ENCODE peak calls at places on chromosome 6, in nine cellular contexts. One of them, this sample, is unnamed.

GRCh38 chr6:7165002-7165735 is 57.4 kb downstream of the RREB1 start:
- DNase-seq in NK-92 treated with Interleukin-12 subunit alpha and Interleukin-12 subunit beta, amount 100 ng/mL, for 24 hours: no peak
- DNase-seq in CD8-positive, alpha-beta memory T cell: no peak
- DNase-seq in CD4-positive, alpha-beta memory T cell: no peak
- DNase-seq in progenitor cell of endocrine pancreas: no peak
- DNase-seq in activated CD4-positive, alpha-beta T cell treated with anti-CD3 and anti-CD28 coated beads, Interleukin-2, amount 50 U/mL, for 1 hour: no peak
- DNase-seq in KBM-7: no peak
- DNase-seq in OCI-M1: peak
- DNase-seq in stimulated activated CD4-positive, alpha-beta T cell treated with anti-CD3 and anti-CD28 coated beads, Interleukin-2, amount 100 ng/mL, for 48 hours: no peak
- DNase-seq in this sample: no peak

GRCh38 chr6:108609276-108609769 is 48.6 kb downstream of the FOXO3 start:
- DNase-seq in NK-92 treated with Interleukin-12 subunit alpha and Interleukin-12 subunit beta, amount 100 ng/mL, for 24 hours: no peak
- DNase-seq in CD8-positive, alpha-beta memory T cell: no peak
- DNase-seq in CD4-positive, alpha-beta memory T cell: no peak
- DNase-seq in progenitor cell of endocrine pancreas: no peak
- DNase-seq in activated CD4-positive, alpha-beta T cell treated with anti-CD3 and anti-CD28 coated beads, Interleukin-2, amount 50 U/mL, for 1 hour: no peak
- DNase-seq in KBM-7: no peak
- DNase-seq in OCI-M1: no peak
- DNase-seq in stimulated activated CD4-positive, alpha-beta T cell treated with anti-CD3 and anti-CD28 coated beads, Interleukin-2, amount 100 ng/mL, for 48 hours: no peak
- DNase-seq in this sample: no peak

GRCh38 chr6:157070403-157071107 is 252.8 kb downstream of the TMEM242 start:
- DNase-seq in NK-92 treated with Interleukin-12 subunit alpha and Interleukin-12 subunit beta, amount 100 ng/mL, for 24 hours: no peak
- DNase-seq in CD8-positive, alpha-beta memory T cell: no peak
- DNase-seq in CD4-positive, alpha-beta memory T cell: no peak
- DNase-seq in progenitor cell of endocrine pancreas: no peak
- DNase-seq in activated CD4-positive, alpha-beta T cell treated with anti-CD3 and anti-CD28 coated beads, Interleukin-2, amount 50 U/mL, for 1 hour: no peak
- DNase-seq in KBM-7: no peak
- DNase-seq in OCI-M1: no peak
- DNase-seq in stimulated activated CD4-positive, alpha-beta T cell treated with anti-CD3 and anti-CD28 coated beads, Interleukin-2, amount 100 ng/mL, for 48 hours: no peak
- DNase-seq in this sample: no peak

GRCh38 chr6:25279748-25280616 is 808 bp downstream of the CARMIL1 start:
- DNase-seq in NK-92 treated with Interleukin-12 subunit alpha and Interleukin-12 subunit beta, amount 100 ng/mL, for 24 hours: no peak
- DNase-seq in CD8-positive, alpha-beta memory T cell: no peak
- DNase-seq in CD4-positive, alpha-beta memory T cell: peak
- DNase-seq in progenitor cell of endocrine pancreas: peak
- DNase-seq in activated CD4-positive, alpha-beta T cell treated with anti-CD3 and anti-CD28 coated beads, Interleukin-2, amount 50 U/mL, for 1 hour: peak
- DNase-seq in KBM-7: no peak
- DNase-seq in OCI-M1: no peak
- DNase-seq in stimulated activated CD4-positive, alpha-beta T cell treated with anti-CD3 and anti-CD28 coated beads, Interleukin-2, amount 100 ng/mL, for 48 hours: peak
- DNase-seq in this sample: no peak

GRCh38 chr6:31952140-31952805 is 6.4 kb downstream of the CFB start:
- DNase-seq in NK-92 treated with Interleukin-12 subunit alpha and Interleukin-12 subunit beta, amount 100 ng/mL, for 24 hours: no peak
- DNase-seq in CD8-positive, alpha-beta memory T cell: no peak
- DNase-seq in CD4-positive, alpha-beta memory T cell: peak
- DNase-seq in progenitor cell of endocrine pancreas: peak
- DNase-seq in activated CD4-positive, alpha-beta T cell treated with anti-CD3 and anti-CD28 coated beads, Interleukin-2, amount 50 U/mL, for 1 hour: no peak
- DNase-seq in KBM-7: peak
- DNase-seq in OCI-M1: peak
- DNase-seq in stimulated activated CD4-positive, alpha-beta T cell treated with anti-CD3 and anti-CD28 coated beads, Interleukin-2, amount 100 ng/mL, for 48 hours: peak
- DNase-seq in this sample: no peak

GRCh38 chr6:132003516-132004178 is 52.5 kb upstream of the CCN2 start:
- DNase-seq in NK-92 treated with Interleukin-12 subunit alpha and Interleukin-12 subunit beta, amount 100 ng/mL, for 24 hours: no peak
- DNase-seq in CD8-positive, alpha-beta memory T cell: no peak
- DNase-seq in CD4-positive, alpha-beta memory T cell: no peak
- DNase-seq in progenitor cell of endocrine pancreas: no peak
- DNase-seq in activated CD4-positive, alpha-beta T cell treated with anti-CD3 and anti-CD28 coated beads, Interleukin-2, amount 50 U/mL, for 1 hour: no peak
- DNase-seq in KBM-7: peak
- DNase-seq in OCI-M1: no peak
- DNase-seq in stimulated activated CD4-positive, alpha-beta T cell treated with anti-CD3 and anti-CD28 coated beads, Interleukin-2, amount 100 ng/mL, for 48 hours: no peak
- DNase-seq in this sample: no peak

GRCh38 chr6:31453259-31453658 is 44.7 kb upstream of the MICB start:
- DNase-seq in NK-92 treated with Interleukin-12 subunit alpha and Interleukin-12 subunit beta, amount 100 ng/mL, for 24 hours: no peak
- DNase-seq in CD8-positive, alpha-beta memory T cell: no peak
- DNase-seq in CD4-positive, alpha-beta memory T cell: no peak
- DNase-seq in progenitor cell of endocrine pancreas: no peak
- DNase-seq in activated CD4-positive, alpha-beta T cell treated with anti-CD3 and anti-CD28 coated beads, Interleukin-2, amount 50 U/mL, for 1 hour: no peak
- DNase-seq in KBM-7: peak
- DNase-seq in OCI-M1: peak
- DNase-seq in stimulated activated CD4-positive, alpha-beta T cell treated with anti-CD3 and anti-CD28 coated beads, Interleukin-2, amount 100 ng/mL, for 48 hours: no peak
- DNase-seq in this sample: no peak

GRCh38 chr6:53959717-53960116 is 151.5 kb upstream of the MLIP start:
- DNase-seq in NK-92 treated with Interleukin-12 subunit alpha and Interleukin-12 subunit beta, amount 100 ng/mL, for 24 hours: no peak
- DNase-seq in CD8-positive, alpha-beta memory T cell: no peak
- DNase-seq in CD4-positive, alpha-beta memory T cell: no peak
- DNase-seq in progenitor cell of endocrine pancreas: no peak
- DNase-seq in activated CD4-positive, alpha-beta T cell treated with anti-CD3 and anti-CD28 coated beads, Interleukin-2, amount 50 U/mL, for 1 hour: no peak
- DNase-seq in KBM-7: no peak
- DNase-seq in OCI-M1: no peak
- DNase-seq in stimulated activated CD4-positive, alpha-beta T cell treated with anti-CD3 and anti-CD28 coated beads, Interleukin-2, amount 100 ng/mL, for 48 hours: no peak
- DNase-seq in this sample: no peak

GRCh38 chr6:159008656-159009288 is 8.8 kb upstream of the RSPH3 start:
- DNase-seq in NK-92 treated with Interleukin-12 subunit alpha and Interleukin-12 subunit beta, amount 100 ng/mL, for 24 hours: no peak
- DNase-seq in CD8-positive, alpha-beta memory T cell: no peak
- DNase-seq in CD4-positive, alpha-beta memory T cell: peak
- DNase-seq in progenitor cell of endocrine pancreas: no peak
- DNase-seq in activated CD4-positive, alpha-beta T cell treated with anti-CD3 and anti-CD28 coated beads, Interleukin-2, amount 50 U/mL, for 1 hour: no peak
- DNase-seq in KBM-7: peak
- DNase-seq in OCI-M1: peak
- DNase-seq in stimulated activated CD4-positive, alpha-beta T cell treated with anti-CD3 and anti-CD28 coated beads, Interleukin-2, amount 100 ng/mL, for 48 hours: no peak
- DNase-seq in this sample: no peak

GRCh38 chr6:121305957-121306607 is 28.2 kb downstream of the TBC1D32 start:
- DNase-seq in NK-92 treated with Interleukin-12 subunit alpha and Interleukin-12 subunit beta, amount 100 ng/mL, for 24 hours: no peak
- DNase-seq in CD8-positive, alpha-beta memory T cell: no peak
- DNase-seq in CD4-positive, alpha-beta memory T cell: peak
- DNase-seq in progenitor cell of endocrine pancreas: no peak
- DNase-seq in activated CD4-positive, alpha-beta T cell treated with anti-CD3 and anti-CD28 coated beads, Interleukin-2, amount 50 U/mL, for 1 hour: no peak
- DNase-seq in KBM-7: peak
- DNase-seq in OCI-M1: peak
- DNase-seq in stimulated activated CD4-positive, alpha-beta T cell treated with anti-CD3 and anti-CD28 coated beads, Interleukin-2, amount 100 ng/mL, for 48 hours: no peak
- DNase-seq in this sample: peak

GRCh38 chr6:63730311-63730710 is 94.7 kb downstream of the PHF3 start:
- DNase-seq in NK-92 treated with Interleukin-12 subunit alpha and Interleukin-12 subunit beta, amount 100 ng/mL, for 24 hours: no peak
- DNase-seq in CD8-positive, alpha-beta memory T cell: no peak
- DNase-seq in CD4-positive, alpha-beta memory T cell: no peak
- DNase-seq in progenitor cell of endocrine pancreas: no peak
- DNase-seq in activated CD4-positive, alpha-beta T cell treated with anti-CD3 and anti-CD28 coated beads, Interleukin-2, amount 50 U/mL, for 1 hour: no peak
- DNase-seq in KBM-7: no peak
- DNase-seq in OCI-M1: no peak
- DNase-seq in stimulated activated CD4-positive, alpha-beta T cell treated with anti-CD3 and anti-CD28 coated beads, Interleukin-2, amount 100 ng/mL, for 48 hours: no peak
- DNase-seq in this sample: no peak

GRCh38 chr6:2858678-2859324 is 17.1 kb upstream of the SERPINB1 start:
- DNase-seq in NK-92 treated with Interleukin-12 subunit alpha and Interleukin-12 subunit beta, amount 100 ng/mL, for 24 hours: peak
- DNase-seq in CD8-positive, alpha-beta memory T cell: peak
- DNase-seq in CD4-positive, alpha-beta memory T cell: peak
- DNase-seq in progenitor cell of endocrine pancreas: no peak
- DNase-seq in activated CD4-positive, alpha-beta T cell treated with anti-CD3 and anti-CD28 coated beads, Interleukin-2, amount 50 U/mL, for 1 hour: peak
- DNase-seq in KBM-7: peak
- DNase-seq in OCI-M1: peak
- DNase-seq in stimulated activated CD4-positive, alpha-beta T cell treated with anti-CD3 and anti-CD28 coated beads, Interleukin-2, amount 100 ng/mL, for 48 hours: no peak
- DNase-seq in this sample: no peak

GRCh38 chr6:3410385-3411360 is 46.2 kb downstream of the SLC22A23 start:
- DNase-seq in NK-92 treated with Interleukin-12 subunit alpha and Interleukin-12 subunit beta, amount 100 ng/mL, for 24 hours: peak
- DNase-seq in CD8-positive, alpha-beta memory T cell: peak
- DNase-seq in CD4-positive, alpha-beta memory T cell: peak
- DNase-seq in progenitor cell of endocrine pancreas: peak
- DNase-seq in activated CD4-positive, alpha-beta T cell treated with anti-CD3 and anti-CD28 coated beads, Interleukin-2, amount 50 U/mL, for 1 hour: peak
- DNase-seq in KBM-7: peak
- DNase-seq in OCI-M1: peak
- DNase-seq in stimulated activated CD4-positive, alpha-beta T cell treated with anti-CD3 and anti-CD28 coated beads, Interleukin-2, amount 100 ng/mL, for 48 hours: peak
- DNase-seq in this sample: peak

GRCh38 chr6:21887301-21888185 is 294.0 kb downstream of the SOX4 start:
- DNase-seq in NK-92 treated with Interleukin-12 subunit alpha and Interleukin-12 subunit beta, amount 100 ng/mL, for 24 hours: no peak
- DNase-seq in CD8-positive, alpha-beta memory T cell: no peak
- DNase-seq in CD4-positive, alpha-beta memory T cell: no peak
- DNase-seq in progenitor cell of endocrine pancreas: no peak
- DNase-seq in activated CD4-positive, alpha-beta T cell treated with anti-CD3 and anti-CD28 coated beads, Interleukin-2, amount 50 U/mL, for 1 hour: no peak
- DNase-seq in KBM-7: no peak
- DNase-seq in OCI-M1: no peak
- DNase-seq in stimulated activated CD4-positive, alpha-beta T cell treated with anti-CD3 and anti-CD28 coated beads, Interleukin-2, amount 100 ng/mL, for 48 hours: no peak
- DNase-seq in this sample: no peak

GRCh38 chr6:131816869-131817268 is 9.0 kb downstream of the ENPP1 start:
- DNase-seq in NK-92 treated with Interleukin-12 subunit alpha and Interleukin-12 subunit beta, amount 100 ng/mL, for 24 hours: no peak
- DNase-seq in CD8-positive, alpha-beta memory T cell: no peak
- DNase-seq in CD4-positive, alpha-beta memory T cell: no peak
- DNase-seq in progenitor cell of endocrine pancreas: no peak
- DNase-seq in activated CD4-positive, alpha-beta T cell treated with anti-CD3 and anti-CD28 coated beads, Interleukin-2, amount 50 U/mL, for 1 hour: no peak
- DNase-seq in KBM-7: no peak
- DNase-seq in OCI-M1: no peak
- DNase-seq in stimulated activated CD4-positive, alpha-beta T cell treated with anti-CD3 and anti-CD28 coated beads, Interleukin-2, amount 100 ng/mL, for 48 hours: no peak
- DNase-seq in this sample: no peak

GRCh38 chr6:56842602-56843475 is 112.1 kb upstream of the BEND6 start:
- DNase-seq in NK-92 treated with Interleukin-12 subunit alpha and Interleukin-12 subunit beta, amount 100 ng/mL, for 24 hours: no peak
- DNase-seq in CD8-positive, alpha-beta memory T cell: no peak
- DNase-seq in CD4-positive, alpha-beta memory T cell: no peak
- DNase-seq in progenitor cell of endocrine pancreas: no peak
- DNase-seq in activated CD4-positive, alpha-beta T cell treated with anti-CD3 and anti-CD28 coated beads, Interleukin-2, amount 50 U/mL, for 1 hour: no peak
- DNase-seq in KBM-7: peak
- DNase-seq in OCI-M1: peak
- DNase-seq in stimulated activated CD4-positive, alpha-beta T cell treated with anti-CD3 and anti-CD28 coated beads, Interleukin-2, amount 100 ng/mL, for 48 hours: no peak
- DNase-seq in this sample: no peak

GRCh38 chr6:4667591-4667990 is 108.6 kb upstream of the CDYL start:
- DNase-seq in NK-92 treated with Interleukin-12 subunit alpha and Interleukin-12 subunit beta, amount 100 ng/mL, for 24 hours: no peak
- DNase-seq in CD8-positive, alpha-beta memory T cell: no peak
- DNase-seq in CD4-positive, alpha-beta memory T cell: no peak
- DNase-seq in progenitor cell of endocrine pancreas: no peak
- DNase-seq in activated CD4-positive, alpha-beta T cell treated with anti-CD3 and anti-CD28 coated beads, Interleukin-2, amount 50 U/mL, for 1 hour: no peak
- DNase-seq in KBM-7: no peak
- DNase-seq in OCI-M1: peak
- DNase-seq in stimulated activated CD4-positive, alpha-beta T cell treated with anti-CD3 and anti-CD28 coated beads, Interleukin-2, amount 100 ng/mL, for 48 hours: no peak
- DNase-seq in this sample: no peak

GRCh38 chr6:169453221-169453620 is 199.6 kb upstream of the THBS2 start:
- DNase-seq in NK-92 treated with Interleukin-12 subunit alpha and Interleukin-12 subunit beta, amount 100 ng/mL, for 24 hours: no peak
- DNase-seq in CD8-positive, alpha-beta memory T cell: no peak
- DNase-seq in CD4-positive, alpha-beta memory T cell: no peak
- DNase-seq in progenitor cell of endocrine pancreas: no peak
- DNase-seq in activated CD4-positive, alpha-beta T cell treated with anti-CD3 and anti-CD28 coated beads, Interleukin-2, amount 50 U/mL, for 1 hour: no peak
- DNase-seq in KBM-7: no peak
- DNase-seq in OCI-M1: no peak
- DNase-seq in stimulated activated CD4-positive, alpha-beta T cell treated with anti-CD3 and anti-CD28 coated beads, Interleukin-2, amount 100 ng/mL, for 48 hours: no peak
- DNase-seq in this sample: no peak

GRCh38 chr6:101391772-101392560 is 1.5 kb upstream of the GRIK2 start:
- DNase-seq in NK-92 treated with Interleukin-12 subunit alpha and Interleukin-12 subunit beta, amount 100 ng/mL, for 24 hours: no peak
- DNase-seq in CD8-positive, alpha-beta memory T cell: no peak
- DNase-seq in CD4-positive, alpha-beta memory T cell: no peak
- DNase-seq in progenitor cell of endocrine pancreas: no peak
- DNase-seq in activated CD4-positive, alpha-beta T cell treated with anti-CD3 and anti-CD28 coated beads, Interleukin-2, amount 50 U/mL, for 1 hour: no peak
- DNase-seq in KBM-7: no peak
- DNase-seq in OCI-M1: no peak
- DNase-seq in stimulated activated CD4-positive, alpha-beta T cell treated with anti-CD3 and anti-CD28 coated beads, Interleukin-2, amount 100 ng/mL, for 48 hours: no peak
- DNase-seq in this sample: no peak

GRCh38 chr6:170345662-170346061 is 39.1 kb downstream of the FAM120B start:
- DNase-seq in NK-92 treated with Interleukin-12 subunit alpha and Interleukin-12 subunit beta, amount 100 ng/mL, for 24 hours: no peak
- DNase-seq in CD8-positive, alpha-beta memory T cell: no peak
- DNase-seq in CD4-positive, alpha-beta memory T cell: no peak
- DNase-seq in progenitor cell of endocrine pancreas: no peak
- DNase-seq in activated CD4-positive, alpha-beta T cell treated with anti-CD3 and anti-CD28 coated beads, Interleukin-2, amount 50 U/mL, for 1 hour: no peak
- DNase-seq in KBM-7: no peak
- DNase-seq in OCI-M1: no peak
- DNase-seq in stimulated activated CD4-positive, alpha-beta T cell treated with anti-CD3 and anti-CD28 coated beads, Interleukin-2, amount 100 ng/mL, for 48 hours: no peak
- DNase-seq in this sample: no peak

GRCh38 chr6:118708736-118709135 is 57.3 kb upstream of the CEP85L start:
- DNase-seq in NK-92 treated with Interleukin-12 subunit alpha and Interleukin-12 subunit beta, amount 100 ng/mL, for 24 hours: no peak
- DNase-seq in CD8-positive, alpha-beta memory T cell: no peak
- DNase-seq in CD4-positive, alpha-beta memory T cell: no peak
- DNase-seq in progenitor cell of endocrine pancreas: no peak
- DNase-seq in activated CD4-positive, alpha-beta T cell treated with anti-CD3 and anti-CD28 coated beads, Interleukin-2, amount 50 U/mL, for 1 hour: no peak
- DNase-seq in KBM-7: no peak
- DNase-seq in OCI-M1: no peak
- DNase-seq in stimulated activated CD4-positive, alpha-beta T cell treated with anti-CD3 and anti-CD28 coated beads, Interleukin-2, amount 100 ng/mL, for 48 hours: no peak
- DNase-seq in this sample: no peak

GRCh38 chr6:48016027-48016755 is 94.8 kb downstream of the PTCHD4 start:
- DNase-seq in NK-92 treated with Interleukin-12 subunit alpha and Interleukin-12 subunit beta, amount 100 ng/mL, for 24 hours: no peak
- DNase-seq in CD8-positive, alpha-beta memory T cell: no peak
- DNase-seq in CD4-positive, alpha-beta memory T cell: no peak
- DNase-seq in progenitor cell of endocrine pancreas: no peak
- DNase-seq in activated CD4-positive, alpha-beta T cell treated with anti-CD3 and anti-CD28 coated beads, Interleukin-2, amount 50 U/mL, for 1 hour: no peak
- DNase-seq in KBM-7: no peak
- DNase-seq in OCI-M1: no peak
- DNase-seq in stimulated activated CD4-positive, alpha-beta T cell treated with anti-CD3 and anti-CD28 coated beads, Interleukin-2, amount 100 ng/mL, for 48 hours: no peak
- DNase-seq in this sample: no peak

GRCh38 chr6:163529605-163530004 is 115.1 kb downstream of the QKI start:
- DNase-seq in NK-92 treated with Interleukin-12 subunit alpha and Interleukin-12 subunit beta, amount 100 ng/mL, for 24 hours: no peak
- DNase-seq in CD8-positive, alpha-beta memory T cell: no peak
- DNase-seq in CD4-positive, alpha-beta memory T cell: no peak
- DNase-seq in progenitor cell of endocrine pancreas: no peak
- DNase-seq in activated CD4-positive, alpha-beta T cell treated with anti-CD3 and anti-CD28 coated beads, Interleukin-2, amount 50 U/mL, for 1 hour: no peak
- DNase-seq in KBM-7: no peak
- DNase-seq in OCI-M1: no peak
- DNase-seq in stimulated activated CD4-positive, alpha-beta T cell treated with anti-CD3 and anti-CD28 coated beads, Interleukin-2, amount 100 ng/mL, for 48 hours: no peak
- DNase-seq in this sample: no peak

GRCh38 chr6:43016935-43017334 is 2.9 kb downstream of the KLHDC3 start:
- DNase-seq in NK-92 treated with Interleukin-12 subunit alpha and Interleukin-12 subunit beta, amount 100 ng/mL, for 24 hours: no peak
- DNase-seq in CD8-positive, alpha-beta memory T cell: no peak
- DNase-seq in CD4-positive, alpha-beta memory T cell: no peak
- DNase-seq in progenitor cell of endocrine pancreas: no peak
- DNase-seq in activated CD4-positive, alpha-beta T cell treated with anti-CD3 and anti-CD28 coated beads, Interleukin-2, amount 50 U/mL, for 1 hour: no peak
- DNase-seq in KBM-7: no peak
- DNase-seq in OCI-M1: no peak
- DNase-seq in stimulated activated CD4-positive, alpha-beta T cell treated with anti-CD3 and anti-CD28 coated beads, Interleukin-2, amount 100 ng/mL, for 48 hours: no peak
- DNase-seq in this sample: no peak

GRCh38 chr6:143260857-143261256 is 189.6 kb downstream of the ADAT2 start:
- DNase-seq in NK-92 treated with Interleukin-12 subunit alpha and Interleukin-12 subunit beta, amount 100 ng/mL, for 24 hours: no peak
- DNase-seq in CD8-positive, alpha-beta memory T cell: no peak
- DNase-seq in CD4-positive, alpha-beta memory T cell: no peak
- DNase-seq in progenitor cell of endocrine pancreas: no peak
- DNase-seq in activated CD4-positive, alpha-beta T cell treated with anti-CD3 and anti-CD28 coated beads, Interleukin-2, amount 50 U/mL, for 1 hour: no peak
- DNase-seq in KBM-7: no peak
- DNase-seq in OCI-M1: no peak
- DNase-seq in stimulated activated CD4-positive, alpha-beta T cell treated with anti-CD3 and anti-CD28 coated beads, Interleukin-2, amount 100 ng/mL, for 48 hours: no peak
- DNase-seq in this sample: no peak

GRCh38 chr6:52760105-52760765 is 3.0 kb downstream of the GSTA2 start:
- DNase-seq in NK-92 treated with Interleukin-12 subunit alpha and Interleukin-12 subunit beta, amount 100 ng/mL, for 24 hours: no peak
- DNase-seq in CD8-positive, alpha-beta memory T cell: no peak
- DNase-seq in CD4-positive, alpha-beta memory T cell: no peak
- DNase-seq in progenitor cell of endocrine pancreas: no peak
- DNase-seq in activated CD4-positive, alpha-beta T cell treated with anti-CD3 and anti-CD28 coated beads, Interleukin-2, amount 50 U/mL, for 1 hour: no peak
- DNase-seq in KBM-7: no peak
- DNase-seq in OCI-M1: peak
- DNase-seq in stimulated activated CD4-positive, alpha-beta T cell treated with anti-CD3 and anti-CD28 coated beads, Interleukin-2, amount 100 ng/mL, for 48 hours: no peak
- DNase-seq in this sample: no peak

GRCh38 chr6:161171207-161171606 is 102.7 kb downstream of the AGPAT4 start:
- DNase-seq in NK-92 treated with Interleukin-12 subunit alpha and Interleukin-12 subunit beta, amount 100 ng/mL, for 24 hours: no peak
- DNase-seq in CD8-positive, alpha-beta memory T cell: no peak
- DNase-seq in CD4-positive, alpha-beta memory T cell: no peak
- DNase-seq in progenitor cell of endocrine pancreas: no peak
- DNase-seq in activated CD4-positive, alpha-beta T cell treated with anti-CD3 and anti-CD28 coated beads, Interleukin-2, amount 50 U/mL, for 1 hour: no peak
- DNase-seq in KBM-7: no peak
- DNase-seq in OCI-M1: no peak
- DNase-seq in stimulated activated CD4-positive, alpha-beta T cell treated with anti-CD3 and anti-CD28 coated beads, Interleukin-2, amount 100 ng/mL, for 48 hours: no peak
- DNase-seq in this sample: no peak

GRCh38 chr6:170360476-170360875 is 53.9 kb downstream of the FAM120B start:
- DNase-seq in NK-92 treated with Interleukin-12 subunit alpha and Interleukin-12 subunit beta, amount 100 ng/mL, for 24 hours: no peak
- DNase-seq in CD8-positive, alpha-beta memory T cell: no peak
- DNase-seq in CD4-positive, alpha-beta memory T cell: no peak
- DNase-seq in progenitor cell of endocrine pancreas: no peak
- DNase-seq in activated CD4-positive, alpha-beta T cell treated with anti-CD3 and anti-CD28 coated beads, Interleukin-2, amount 50 U/mL, for 1 hour: no peak
- DNase-seq in KBM-7: no peak
- DNase-seq in OCI-M1: no peak
- DNase-seq in stimulated activated CD4-positive, alpha-beta T cell treated with anti-CD3 and anti-CD28 coated beads, Interleukin-2, amount 100 ng/mL, for 48 hours: no peak
- DNase-seq in this sample: no peak

GRCh38 chr6:97068211-97068610 is 143.7 kb downstream of the KLHL32 start:
- DNase-seq in NK-92 treated with Interleukin-12 subunit alpha and Interleukin-12 subunit beta, amount 100 ng/mL, for 24 hours: no peak
- DNase-seq in CD8-positive, alpha-beta memory T cell: no peak
- DNase-seq in CD4-positive, alpha-beta memory T cell: peak
- DNase-seq in progenitor cell of endocrine pancreas: no peak
- DNase-seq in activated CD4-positive, alpha-beta T cell treated with anti-CD3 and anti-CD28 coated beads, Interleukin-2, amount 50 U/mL, for 1 hour: no peak
- DNase-seq in KBM-7: peak
- DNase-seq in OCI-M1: peak
- DNase-seq in stimulated activated CD4-positive, alpha-beta T cell treated with anti-CD3 and anti-CD28 coated beads, Interleukin-2, amount 100 ng/mL, for 48 hours: peak
- DNase-seq in this sample: no peak

GRCh38 chr6:146878564-146879343 is 280.0 kb downstream of the ADGB start:
- DNase-seq in NK-92 treated with Interleukin-12 subunit alpha and Interleukin-12 subunit beta, amount 100 ng/mL, for 24 hours: no peak
- DNase-seq in CD8-positive, alpha-beta memory T cell: no peak
- DNase-seq in CD4-positive, alpha-beta memory T cell: no peak
- DNase-seq in progenitor cell of endocrine pancreas: no peak
- DNase-seq in activated CD4-positive, alpha-beta T cell treated with anti-CD3 and anti-CD28 coated beads, Interleukin-2, amount 50 U/mL, for 1 hour: no peak
- DNase-seq in KBM-7: peak
- DNase-seq in OCI-M1: peak
- DNase-seq in stimulated activated CD4-positive, alpha-beta T cell treated with anti-CD3 and anti-CD28 coated beads, Interleukin-2, amount 100 ng/mL, for 48 hours: no peak
- DNase-seq in this sample: no peak

GRCh38 chr6:33878541-33878940 is 74.7 kb upstream of the MLN start:
- DNase-seq in NK-92 treated with Interleukin-12 subunit alpha and Interleukin-12 subunit beta, amount 100 ng/mL, for 24 hours: no peak
- DNase-seq in CD8-positive, alpha-beta memory T cell: no peak
- DNase-seq in CD4-positive, alpha-beta memory T cell: no peak
- DNase-seq in progenitor cell of endocrine pancreas: no peak
- DNase-seq in activated CD4-positive, alpha-beta T cell treated with anti-CD3 and anti-CD28 coated beads, Interleukin-2, amount 50 U/mL, for 1 hour: no peak
- DNase-seq in KBM-7: no peak
- DNase-seq in OCI-M1: no peak
- DNase-seq in stimulated activated CD4-positive, alpha-beta T cell treated with anti-CD3 and anti-CD28 coated beads, Interleukin-2, amount 100 ng/mL, for 48 hours: no peak
- DNase-seq in this sample: no peak